ENCODE peak calls at places on chromosomes 13 and 19, in seven cellular contexts. F, D, M, I, H, O and Q are unnamed samples.
A peak's percentile ranks its signal among the peaks of the same experiment; 100 is the strongest.

GRCh38 chr13:91162180-91162579 is 185.3 kb upstream of the MIR17HG start:
- DNase-seq in F (no peak), D (no peak), M (no peak), I (no peak), H (no peak), O (no peak), Q (no peak)

GRCh38 chr19:55537741-55538111 is 793 bp upstream of the SBK2 start:
- DNase-seq in F (no peak), D (no peak), M (no peak), I (no peak), H (no peak), O (no peak), Q (no peak)

GRCh38 chr19:7447648-7448047 is 41.2 kb downstream of the PEX11G start:
- DNase-seq in F (no peak), D (no peak), M (no peak), I (no peak), H (no peak), O (no peak), Q (no peak)

GRCh38 chr19:409515-410242 is 732 bp upstream of the C2CD4C start:
- DNase-seq in F (no peak), D (peak; percentile 60), M (no peak), I (peak; percentile 28), H (peak; percentile 12), O (no peak), Q (peak; percentile 74)

GRCh38 chr13:102913924-102914628 is 68.2 kb downstream of the ERCC5 start:
- DNase-seq in F (no peak), D (no peak), M (no peak), I (no peak), H (no peak), O (no peak), Q (no peak)

GRCh38 chr19:34276614-34277013 is 22.3 kb downstream of the GARRE1 start:
- DNase-seq in F (no peak), D (no peak), M (no peak), I (no peak), H (no peak), O (no peak), Q (no peak)

GRCh38 chr19:3324405-3324856 is 42.0 kb upstream of the NFIC start:
- DNase-seq in F (peak; percentile 79), D (no peak), M (peak; percentile 69), I (no peak), H (peak; percentile 66), O (no peak), Q (peak; percentile 74)

GRCh38 chr13:58869566-58869965 is 1238.0 kb downstream of the PCDH17 start:
- DNase-seq in F (no peak), D (no peak), M (no peak), I (no peak), H (no peak), O (no peak), Q (no peak)

GRCh38 chr19:55546822-55547614 is 1.7 kb upstream of the SBK3 start:
- DNase-seq in F (peak; percentile 63), D (peak; percentile 82), M (peak; percentile 48), I (no peak), H (peak; percentile 51), O (no peak), Q (no peak)

GRCh38 chr19:7333198-7334118 is 15.3 kb upstream of the ARHGEF18 start:
- DNase-seq in F (no peak), D (peak; percentile 54), M (no peak), I (no peak), H (peak; percentile 39), O (no peak), Q (no peak)

GRCh38 chr13:66895780-66896179 is 334.4 kb downstream of the PCDH9 start:
- DNase-seq in F (no peak), D (no peak), M (no peak), I (no peak), H (no peak), O (no peak), Q (peak; percentile 15)

GRCh38 chr13:76696370-76696769 is 189.8 kb downstream of the KCTD12 start:
- DNase-seq in F (no peak), D (no peak), M (no peak), I (no peak), H (no peak), O (no peak), Q (peak; percentile 4)

GRCh38 chr13:20401958-20402856 is 123.5 kb downstream of the CRYL1 start:
- DNase-seq in F (no peak), D (no peak), M (no peak), I (no peak), H (no peak), O (no peak), Q (no peak)

GRCh38 chr19:3268326-3268725 is 43.9 kb downstream of the CELF5 start:
- DNase-seq in F (no peak), D (no peak), M (no peak), I (no peak), H (no peak), O (no peak), Q (no peak)

GRCh38 chr19:31470952-31471351 is 121.7 kb upstream of the TSHZ3 start:
- DNase-seq in F (no peak), D (no peak), M (no peak), I (no peak), H (no peak), O (no peak), Q (no peak)

GRCh38 chr19:4444765-4445741 is 12.5 kb downstream of the UBXN6 start:
- DNase-seq in F (peak; percentile 8), D (no peak), M (no peak), I (no peak), H (peak; percentile 25), O (no peak), Q (no peak)

GRCh38 chr19:4447327-4448146 is 10.1 kb downstream of the UBXN6 start:
- DNase-seq in F (no peak), D (no peak), M (no peak), I (no peak), H (no peak), O (no peak), Q (peak; percentile 27)

GRCh38 chr19:4443966-4444764 is 13.4 kb downstream of the UBXN6 start:
- DNase-seq in F (peak; percentile 5), D (no peak), M (no peak), I (no peak), H (no peak), O (no peak), Q (peak; percentile 32)

GRCh38 chr19:4446801-4447200 is 10.8 kb downstream of the UBXN6 start:
- DNase-seq in F (no peak), D (no peak), M (no peak), I (no peak), H (no peak), O (no peak), Q (no peak)

DNA sequence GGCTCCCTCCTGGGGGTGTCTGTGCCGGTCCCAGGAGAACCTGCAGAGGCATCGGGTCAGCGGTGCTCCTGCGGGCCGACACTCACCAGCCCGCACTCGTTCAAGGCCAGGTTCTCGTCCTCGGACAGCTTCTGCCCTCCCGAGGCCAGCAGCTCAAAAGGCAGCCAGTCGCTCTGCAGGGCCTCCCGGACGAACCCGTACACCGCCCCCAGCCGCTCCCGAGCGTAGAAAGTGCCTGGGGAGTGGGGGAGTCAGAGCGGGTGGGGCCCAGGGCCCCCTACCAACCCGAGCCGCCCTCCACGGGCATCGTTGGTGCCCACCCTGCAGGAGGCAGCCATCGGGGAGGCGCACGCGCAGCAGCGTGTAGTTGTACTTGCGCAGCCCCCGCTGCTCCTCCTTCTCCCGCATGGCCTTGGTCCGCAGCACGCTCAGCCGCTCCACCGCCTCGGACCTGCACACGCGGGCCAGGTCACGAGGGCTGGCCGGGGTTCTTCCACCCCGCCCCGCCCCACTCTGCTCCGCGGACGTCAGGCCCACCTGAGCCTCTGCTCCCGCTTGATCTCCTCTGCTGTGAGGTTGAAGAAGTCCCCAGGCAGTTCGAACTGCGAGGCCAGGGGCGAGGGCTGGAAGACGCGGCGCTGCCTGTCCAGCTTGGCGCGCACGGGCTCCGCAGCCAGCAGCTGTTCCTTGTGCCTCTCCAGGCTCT is 11.5 kb downstream of the UBXN6 start:
- DNase-seq in F (peak; percentile 13), D (no peak), M (no peak), I (no peak), H (peak; percentile 57), O (no peak), Q (peak; percentile 35)
- TF ChIP-seq EP300 in F (no peak), D (no peak), M (no peak), I (no peak), H (no peak), O (no peak), Q (no peak)

GRCh38 chr13:97257800-97258799 is 36.0 kb downstream of the MBNL2 start:
- DNase-seq in F (peak; percentile 73), D (peak; percentile 89), M (peak; percentile 61), I (peak; percentile 85), H (peak; percentile 75), O (no peak), Q (no peak)
- TF ChIP-seq EP300 in F (peak; percentile 75), D (no peak), M (peak; percentile 80), I (peak; percentile 81), H (peak; percentile 83), O (no peak), Q (peak; percentile 89)

GRCh38 chr13:40477623-40478608 is 188.5 kb downstream of the FOXO1 start:
- DNase-seq in F (no peak), D (no peak), M (peak; percentile 58), I (no peak), H (peak; percentile 35), O (no peak), Q (no peak)
- TF ChIP-seq EP300 in F (no peak), D (no peak), M (peak; percentile 74), I (no peak), H (no peak), O (no peak), Q (no peak)

DNA sequence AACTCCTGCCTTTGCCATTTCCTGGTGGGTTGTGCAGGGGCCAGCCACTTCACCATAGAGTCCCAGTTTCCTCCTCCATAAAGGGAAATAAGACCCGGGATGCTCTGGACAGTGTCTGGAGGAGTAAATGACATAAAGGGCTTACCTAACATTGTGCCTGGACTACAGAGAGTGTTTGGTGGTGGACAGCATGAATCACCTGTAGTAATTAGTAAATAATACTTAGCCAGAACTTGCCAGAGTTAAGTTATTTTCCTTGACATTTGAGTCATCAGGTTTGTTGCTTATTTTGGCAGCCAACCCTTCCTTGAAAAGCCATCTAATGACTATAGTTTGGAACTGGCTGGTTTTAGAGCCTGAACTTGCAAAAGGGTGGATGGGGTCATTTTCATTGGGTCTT is 159.2 kb downstream of the SLC7A1 start:
- DNase-seq in F (no peak), D (no peak), M (no peak), I (no peak), H (no peak), O (no peak), Q (no peak)
- TF ChIP-seq EP300 in F (no peak), D (no peak), M (no peak), I (no peak), H (no peak), O (no peak), Q (peak; percentile 31)

DNA sequence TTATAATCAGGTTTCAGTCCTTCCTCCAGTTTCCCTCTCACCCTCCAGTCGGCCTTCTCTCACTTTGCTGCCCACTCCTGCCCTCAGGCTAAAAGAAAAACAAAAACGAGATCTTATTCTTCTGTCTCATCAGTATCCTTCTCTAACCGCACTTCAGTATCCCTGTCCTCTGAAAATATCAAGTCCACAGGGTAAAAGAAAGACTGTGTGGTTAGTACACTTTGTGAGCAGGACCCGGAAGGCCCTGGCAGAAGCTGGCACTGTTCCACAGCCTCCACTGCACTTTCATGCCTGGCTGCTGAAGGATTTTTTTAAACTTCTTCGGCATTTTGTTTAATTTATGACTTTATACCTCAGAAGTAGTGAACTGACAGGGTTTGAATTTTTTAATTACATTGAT is 51.8 kb downstream of the TM9SF2 start:
- DNase-seq in F (no peak), D (no peak), M (no peak), I (no peak), H (no peak), O (no peak), Q (no peak)
- TF ChIP-seq EP300 in F (no peak), D (no peak), M (no peak), I (no peak), H (no peak), O (no peak), Q (no peak)